ENCODE peak calls at places on chromosomes 11 and 22, in nine cellular contexts. One of them, this sample, is unnamed.

GRCh38 chr22:33555814-33556522 is 364.3 kb downstream of the LARGE1 start:
- DNase-seq in hippocampal formation: no peak
- DNase-seq in NCI-H345: no peak
- DNase-seq in right lobe of liver: no peak
- DNase-seq in Right ventricle myocardium inferior: no peak
- DNase-seq in AG10803: no peak
- DNase-seq in vagina: no peak
- DNase-seq in brain pericyte: no peak
- DNase-seq in HCT116: no peak
- DNase-seq in this sample: no peak

GRCh38 chr11:36550385-36551115 is 17.3 kb upstream of the RAG1 start:
- DNase-seq in hippocampal formation: no peak
- DNase-seq in NCI-H345: no peak
- DNase-seq in right lobe of liver: no peak
- DNase-seq in Right ventricle myocardium inferior: no peak
- DNase-seq in AG10803: no peak
- DNase-seq in vagina: no peak
- DNase-seq in brain pericyte: no peak
- DNase-seq in HCT116: no peak
- DNase-seq in this sample: no peak

GRCh38 chr22:28923826-28924732 is 40.7 kb downstream of the ZNRF3 start:
- DNase-seq in hippocampal formation: no peak
- DNase-seq in NCI-H345: peak
- DNase-seq in right lobe of liver: peak
- DNase-seq in Right ventricle myocardium inferior: no peak
- DNase-seq in AG10803: no peak
- DNase-seq in vagina: no peak
- DNase-seq in brain pericyte: no peak
- DNase-seq in HCT116: peak
- DNase-seq in this sample: no peak

GRCh38 chr22:45612451-45612901 is 59.2 kb upstream of the ATXN10 start:
- DNase-seq in hippocampal formation: no peak
- DNase-seq in NCI-H345: no peak
- DNase-seq in right lobe of liver: no peak
- DNase-seq in Right ventricle myocardium inferior: peak
- DNase-seq in AG10803: peak
- DNase-seq in vagina: no peak
- DNase-seq in brain pericyte: peak
- DNase-seq in HCT116: no peak
- DNase-seq in this sample: peak

GRCh38 chr22:42937164-42937854 is 77.6 kb downstream of the PACSIN2 start:
- DNase-seq in hippocampal formation: no peak
- DNase-seq in NCI-H345: no peak
- DNase-seq in right lobe of liver: no peak
- DNase-seq in Right ventricle myocardium inferior: no peak
- DNase-seq in AG10803: peak
- DNase-seq in vagina: no peak
- DNase-seq in brain pericyte: no peak
- DNase-seq in HCT116: peak
- DNase-seq in this sample: no peak

GRCh38 chr22:19524170-19525115 is at the start of gene CLDN5:
- DNase-seq in hippocampal formation: no peak
- DNase-seq in NCI-H345: no peak
- DNase-seq in right lobe of liver: peak
- DNase-seq in Right ventricle myocardium inferior: no peak
- DNase-seq in AG10803: no peak
- DNase-seq in vagina: no peak
- DNase-seq in brain pericyte: no peak
- DNase-seq in HCT116: no peak
- DNase-seq in this sample: no peak

GRCh38 chr11:9617960-9618359 is 44.5 kb downstream of the WEE1 start:
- DNase-seq in hippocampal formation: no peak
- DNase-seq in NCI-H345: no peak
- DNase-seq in right lobe of liver: no peak
- DNase-seq in Right ventricle myocardium inferior: no peak
- DNase-seq in AG10803: peak
- DNase-seq in vagina: no peak
- DNase-seq in brain pericyte: no peak
- DNase-seq in HCT116: no peak
- DNase-seq in this sample: no peak

GRCh38 chr11:63564056-63564784 is 1.0 kb upstream of the PLAAT2 start:
- DNase-seq in hippocampal formation: peak
- DNase-seq in NCI-H345: peak
- DNase-seq in right lobe of liver: no peak
- DNase-seq in Right ventricle myocardium inferior: no peak
- DNase-seq in AG10803: no peak
- DNase-seq in vagina: no peak
- DNase-seq in brain pericyte: no peak
- DNase-seq in HCT116: no peak
- DNase-seq in this sample: no peak

GRCh38 chr11:43327987-43328386 is 16.2 kb downstream of the API5 start:
- DNase-seq in hippocampal formation: no peak
- DNase-seq in NCI-H345: peak
- DNase-seq in right lobe of liver: no peak
- DNase-seq in Right ventricle myocardium inferior: no peak
- DNase-seq in AG10803: peak
- DNase-seq in vagina: no peak
- DNase-seq in brain pericyte: peak
- DNase-seq in HCT116: no peak
- DNase-seq in this sample: no peak

GRCh38 chr11:1557904-1558831 is 13.9 kb downstream of the DUSP8 start:
- DNase-seq in hippocampal formation: no peak
- DNase-seq in NCI-H345: no peak
- DNase-seq in right lobe of liver: no peak
- DNase-seq in Right ventricle myocardium inferior: peak
- DNase-seq in AG10803: peak
- DNase-seq in vagina: no peak
- DNase-seq in brain pericyte: no peak
- DNase-seq in HCT116: no peak
- DNase-seq in this sample: no peak

GRCh38 chr11:103699656-103700055 is 336.8 kb upstream of the DDI1 start:
- DNase-seq in hippocampal formation: no peak
- DNase-seq in NCI-H345: no peak
- DNase-seq in right lobe of liver: no peak
- DNase-seq in Right ventricle myocardium inferior: no peak
- DNase-seq in AG10803: no peak
- DNase-seq in vagina: no peak
- DNase-seq in brain pericyte: no peak
- DNase-seq in HCT116: no peak
- DNase-seq in this sample: no peak

GRCh38 chr22:41070665-41071331 is 21.6 kb upstream of the EP300 start:
- DNase-seq in hippocampal formation: no peak
- DNase-seq in NCI-H345: no peak
- DNase-seq in right lobe of liver: no peak
- DNase-seq in Right ventricle myocardium inferior: no peak
- DNase-seq in AG10803: no peak
- DNase-seq in vagina: no peak
- DNase-seq in brain pericyte: no peak
- DNase-seq in HCT116: no peak
- DNase-seq in this sample: no peak

GRCh38 chr11:46661836-46662235 is 38.6 kb downstream of the ARHGAP1 start:
- DNase-seq in hippocampal formation: no peak
- DNase-seq in NCI-H345: no peak
- DNase-seq in right lobe of liver: no peak
- DNase-seq in Right ventricle myocardium inferior: no peak
- DNase-seq in AG10803: no peak
- DNase-seq in vagina: no peak
- DNase-seq in brain pericyte: no peak
- DNase-seq in HCT116: no peak
- DNase-seq in this sample: no peak

This sample was measured in central memory CD4-positive, alpha-beta T cell.